ENCODE peak calls at places on chromosomes 12 and 14, in five cellular contexts. S is K562, N is GM12878, B is A549, K is HepG2. R is an unnamed sample. For H3K4me1, the result is how much of the 10 kb centered on the place peaks cover.

GRCh38 chr12:49777800-49778748 is 36.7 kb downstream of the TMBIM6 start:
- DNase-seq in N (no peak), K (peak), S (peak), B (peak), R (peak)

GRCh38 chr14:67623114-67623513 is 3.4 kb downstream of the ARG2 start:
- DNase-seq in B (no peak), K (peak), N (no peak), S (no peak), R (no peak)

GRCh38 chr14:76775695-76776305 is 14.5 kb downstream of the VASH1 start:
- DNase-seq in K (no peak), S (no peak), N (no peak), B (no peak), R (no peak)

GRCh38 chr12:122870867-122871664 is 24.9 kb downstream of the VPS37B start:
- DNase-seq in S (no peak), K (no peak), N (no peak), B (no peak), R (peak)

GRCh38 chr12:524167-524951 is 64.6 kb downstream of the B4GALNT3 start:
- DNase-seq in B (no peak), K (no peak), N (no peak), S (no peak), R (no peak)

GRCh38 chr12:26233620-26234019 is 38.2 kb downstream of the SSPN start:
- DNase-seq in B (no peak), K (no peak), S (no peak), N (no peak), R (peak)

GRCh38 chr12:95316798-95317197 is 99.2 kb downstream of the VEZT start:
- DNase-seq in K (peak), N (no peak), S (no peak), B (no peak), R (no peak)

GRCh38 chr12:118866346-118866745 is 115.0 kb upstream of the SRRM4 start:
- DNase-seq in K (no peak), S (peak), N (no peak), B (no peak), R (no peak)

GRCh38 chr12:71158361-71158882 is 623 bp upstream of the TSPAN8 start:
- DNase-seq in N (no peak), S (no peak), B (no peak), K (peak), R (no peak)

GRCh38 chr14:66038214-66038977 is 447.8 kb upstream of the CCDC196 start:
- DNase-seq in N (no peak), K (peak), B (no peak), S (no peak), R (peak)

GRCh38 chr12:109539508-109539907 is 33.8 kb downstream of the MMAB start:
- DNase-seq in B (no peak), S (no peak), K (no peak), N (no peak), R (peak)

GRCh38 chr12:64682572-64683277 is 72.4 kb downstream of the RASSF3 start:
- DNase-seq in K (no peak), S (no peak), B (no peak), N (no peak), R (peak)

GRCh38 chr12:29070309-29070708 is 78.8 kb upstream of the FAR2 start:
- DNase-seq in N (no peak), S (no peak), B (no peak), K (no peak), R (no peak)

GRCh38 chr12:131223171-131223761 is 269.6 kb downstream of the ADGRD1 start:
- DNase-seq in K (no peak), B (no peak), N (no peak), S (no peak), R (no peak)

GRCh38 chr12:43937947-43938346 is 102.1 kb downstream of the TMEM117 start:
- DNase-seq in S (peak), B (peak), K (peak), N (no peak), R (peak)

GRCh38 chr14:85531594-85532391 is 1.8 kb downstream of the FLRT2 start:
- DNase-seq in B (peak), S (no peak), K (no peak), N (no peak), R (peak)

GRCh38 chr12:68557011-68557715 is 53.5 kb upstream of the RAP1B start:
- DNase-seq in K (no peak), N (no peak), B (no peak), S (peak), R (peak)

GRCh38 chr14:50403433-50403832 is 6.8 kb upstream of the CDKL1 start:
- DNase-seq in B (no peak), S (no peak), K (no peak), N (no peak), R (peak)

GRCh38 chr14:69299286-69300035 is 39.5 kb downstream of the GALNT16 start:
- DNase-seq in S (no peak), N (no peak), B (no peak), K (no peak), R (no peak)

GRCh38 chr12:94571556-94571955 is 78.8 kb downstream of the TMCC3 start:
- DNase-seq in K (peak), B (peak), S (peak), N (no peak), R (peak)

GRCh38 chr12:112792306-112792705 is 758 bp downstream of the RPH3A start:
- DNase-seq in B (no peak), N (no peak), S (no peak), K (no peak), R (no peak)

GRCh38 chr14:80271389-80271788 is 60.1 kb upstream of the DIO2 start:
- DNase-seq in B (no peak), N (no peak), K (no peak), S (no peak), R (peak)

GRCh38 chr14:100203962-100204834 is 34.7 kb upstream of the YY1 start:
- DNase-seq in N (no peak), S (no peak), B (no peak), K (peak), R (peak)

GRCh38 chr12:4046150-4046845 is 173.1 kb upstream of the PARP11 start:
- DNase-seq in N (no peak), S (no peak), K (no peak), B (no peak), R (no peak)

GRCh38 chr12:119169150-119169549 is 9.6 kb upstream of the HSPB8 start:
- DNase-seq in S (no peak), K (no peak), B (no peak), N (no peak), R (no peak)

GRCh38 chr12:132363661-132364347 is 34.4 kb upstream of the GALNT9 start:
- DNase-seq in K (no peak), N (no peak), S (no peak), B (no peak), R (no peak)

GRCh38 chr12:132359971-132360370 is 30.6 kb upstream of the GALNT9 start:
- DNase-seq in K (no peak), B (no peak), S (no peak), N (no peak), R (no peak)

GRCh38 chr12:132359551-132359950 is 30.2 kb upstream of the GALNT9 start:
- DNase-seq in B (no peak), S (no peak), K (no peak), N (no peak), R (no peak)

GRCh38 chr12:132362966-132363660 is 33.7 kb upstream of the GALNT9 start:
- DNase-seq in S (no peak), B (no peak), N (no peak), K (no peak), R (no peak)

GRCh38 chr12:132360906-132361777 is 31.8 kb upstream of the GALNT9 start:
- DNase-seq in N (no peak), B (no peak), K (no peak), S (no peak), R (no peak)
- H3K4me1 ChIP-seq in N (under half), B (under half), K (under half), S (under half), R (under half)

GRCh38 chr14:34081126-34081575 is 130.3 kb upstream of the EGLN3 start:
- DNase-seq in S (no peak), K (no peak), N (no peak), B (no peak), R (no peak)
- TF ChIP-seq BHLHE40 in S (no peak), K (no peak), N (peak), B (no peak), R (no peak)

GRCh38 chr12:31603546-31604009 is 12.6 kb upstream of the DENND5B start:
- DNase-seq in S (no peak), K (no peak), B (no peak), N (peak), R (no peak)
- H3K4me1 ChIP-seq in S (under half), K (under half), B (under half), N (under half), R (under half)

GRCh38 chr14:58636129-58636528 is 1.6 kb upstream of the DACT1 start:
- DNase-seq in N (no peak), B (no peak), S (no peak), K (no peak), R (no peak)

GRCh38 chr14:58637391-58638230 is at the start of gene DACT1:
- DNase-seq in N (no peak), B (peak), K (no peak), S (peak), R (peak)

GRCh38 chr14:58635041-58635440 is 2.7 kb upstream of the DACT1 start:
- DNase-seq in B (no peak), K (no peak), N (no peak), S (no peak), R (no peak)

GRCh38 chr14:58638231-58639205 is 756 bp downstream of the DACT1 start:
- DNase-seq in S (no peak), K (no peak), N (no peak), B (no peak), R (peak)

DNA sequence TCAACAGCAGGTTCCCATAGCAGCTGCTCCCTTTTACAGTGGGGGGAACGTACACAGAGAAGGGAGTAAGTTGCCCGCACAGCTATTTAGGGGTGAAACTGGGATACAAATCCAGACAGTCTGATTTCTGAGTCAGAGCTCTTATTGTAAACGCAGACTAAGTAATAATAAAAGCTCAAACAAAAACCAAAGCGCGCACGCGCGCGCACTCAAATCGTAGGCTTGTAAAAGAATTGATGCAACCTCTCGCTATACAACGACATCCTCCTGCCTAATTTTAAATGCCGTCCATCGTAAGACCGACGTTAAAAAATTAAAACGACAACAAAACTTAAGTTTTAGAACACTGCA is 747 bp upstream of the DACT1 start:
- DNase-seq in B (no peak), N (no peak), S (no peak), K (no peak), R (peak)
- TF ChIP-seq BHLHE40 in B (no peak), N (no peak), S (no peak), K (no peak), R (no peak)

GRCh38 chr14:75051556-75051899 is 261 bp upstream of the MLH3 start:
- DNase-seq in B (no peak), N (no peak), K (no peak), S (no peak), R (no peak)
- H3K4me1 ChIP-seq in B (under half), N (under half), K (under half), S (under half), R (under half)

DNA sequence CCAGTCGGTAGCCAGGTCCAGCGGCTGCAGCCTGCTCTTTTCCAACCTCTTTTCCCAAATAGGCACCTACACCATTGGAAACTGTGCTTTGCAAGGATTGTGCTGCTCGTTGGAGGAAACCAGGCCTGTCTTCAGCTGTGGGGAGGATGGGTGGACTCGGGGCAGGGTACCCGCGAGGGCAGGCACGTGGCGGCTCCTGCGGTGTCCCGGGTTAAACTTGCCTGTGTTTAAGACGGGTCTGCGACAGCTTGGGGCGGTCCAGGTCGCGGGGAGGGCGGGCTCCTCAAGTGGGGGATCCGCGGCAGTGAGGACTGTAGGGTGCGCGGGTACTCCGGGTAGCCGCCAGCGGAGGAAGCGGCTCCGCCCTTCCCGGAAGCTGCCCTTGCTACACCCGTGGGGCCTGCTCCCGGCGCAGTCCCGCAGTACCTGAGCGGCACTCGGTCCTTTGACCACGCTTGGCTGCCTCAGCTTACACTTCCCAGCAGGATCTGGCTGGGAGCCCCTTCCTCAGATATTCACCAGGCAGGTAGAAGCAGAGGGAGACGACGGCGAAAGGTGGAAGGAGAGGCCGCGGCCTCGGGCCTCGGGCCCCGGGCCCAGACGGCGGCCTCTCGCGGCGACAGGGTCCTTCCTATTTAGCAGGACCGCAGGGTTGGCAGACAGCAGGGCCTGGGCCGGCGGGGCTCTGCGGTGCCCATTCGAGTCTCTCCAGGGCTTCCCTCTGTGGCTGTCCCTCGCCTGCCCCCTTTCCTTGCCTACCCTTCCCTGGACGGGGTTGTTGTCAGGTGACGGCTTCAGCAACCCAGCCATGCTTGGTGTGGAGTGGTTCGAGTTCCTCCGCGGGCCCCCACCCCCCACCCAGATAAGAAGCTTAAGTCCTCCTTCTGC is 2.9 kb downstream of the TTC6 start:
- DNase-seq in B (no peak), S (no peak), N (no peak), K (no peak), R (no peak)
- TF ChIP-seq BHLHE40 in B (no peak), S (no peak), N (no peak), K (no peak), R (no peak)

R was measured in IMR-90.